ENCODE peak calls at places on chromosome 1, in seven cellular contexts. E is testis, T is IMR-90, V is aorta, Y is MM.1S, Q is transverse colon, G is K562. Z is an unnamed sample.

GRCh38 chr1:244963231-244963826 is 99.0 kb upstream of the HNRNPU start:
- DNase-seq in E (no peak), T (peak; percentile 4), V (no peak), Y (no peak), Q (no peak), G (peak; percentile 51), Z (no peak)

GRCh38 chr1:208212893-208213292 is 31.3 kb downstream of the PLXNA2 start:
- DNase-seq in E (no peak), T (no peak), V (no peak), Y (no peak), Q (no peak), G (no peak), Z (no peak)

GRCh38 chr1:2468041-2468472 is 8.0 kb upstream of the PLCH2 start:
- DNase-seq in E (peak; percentile 47), T (peak; percentile 34), V (no peak), Y (peak; percentile 22), Q (no peak), G (peak; percentile 64), Z (peak; percentile 91)

GRCh38 chr1:4128616-4129015 is 228.5 kb upstream of the C1orf174 start:
- DNase-seq in E (no peak), T (no peak), V (peak; percentile 37), Y (no peak), Q (no peak), G (no peak), Z (no peak)

GRCh38 chr1:61078611-61079010 is 3.8 kb upstream of the NFIA start:
- DNase-seq in E (no peak), T (no peak), V (no peak), Y (no peak), Q (no peak), G (peak; percentile 65), Z (no peak)

GRCh38 chr1:41802532-41803501 is 115.9 kb downstream of the HIVEP3 start:
- DNase-seq in E (peak; percentile 80), T (no peak), V (no peak), Y (peak; percentile 91), Q (peak; percentile 25), G (no peak), Z (no peak)

GRCh38 chr1:224635356-224635755 is 19.2 kb downstream of the CNIH3 start:
- DNase-seq in E (no peak), T (peak; percentile 87), V (no peak), Y (no peak), Q (no peak), G (no peak), Z (no peak)

GRCh38 chr1:1291611-1292441 is 11.6 kb downstream of the SCNN1D start:
- DNase-seq in E (peak; percentile 73), T (peak; percentile 53), V (no peak), Y (peak; percentile 73), Q (peak; percentile 85), G (peak; percentile 89), Z (peak; percentile 93)

GRCh38 chr1:111110197-111110899 is 29.5 kb downstream of the DRAM2 start:
- DNase-seq in E (no peak), T (peak; percentile 41), V (no peak), Y (no peak), Q (no peak), G (no peak), Z (no peak)

GRCh38 chr1:112540395-112540794 is 31.6 kb downstream of the WNT2B start:
- DNase-seq in E (no peak), T (peak; percentile 71), V (no peak), Y (no peak), Q (no peak), G (no peak), Z (no peak)

GRCh38 chr1:205973377-205974232 is 29.6 kb downstream of the RAB7B start:
- DNase-seq in E (no peak), T (no peak), V (peak; percentile 11), Y (no peak), Q (no peak), G (no peak), Z (no peak)

GRCh38 chr1:156546267-156546666 is 26.1 kb downstream of the IQGAP3 start:
- DNase-seq in E (no peak), T (no peak), V (no peak), Y (no peak), Q (no peak), G (no peak), Z (no peak)

GRCh38 chr1:70039485-70039884 is 165.9 kb downstream of the LRRC40 start:
- DNase-seq in E (no peak), T (no peak), V (no peak), Y (no peak), Q (no peak), G (peak; percentile 52), Z (no peak)

GRCh38 chr1:205907794-205908193 is 35.5 kb downstream of the SLC26A9 start:
- DNase-seq in E (no peak), T (peak; percentile 49), V (no peak), Y (no peak), Q (no peak), G (peak; percentile 36), Z (peak; percentile 80)

GRCh38 chr1:43947061-43947889 is 525 bp downstream of the IPO13 start:
- DNase-seq in E (no peak), T (no peak), V (no peak), Y (no peak), Q (no peak), G (no peak), Z (no peak)

GRCh38 chr1:113396585-113396984 is 6.3 kb downstream of the MAGI3 start:
- DNase-seq in E (no peak), T (peak; percentile 78), V (no peak), Y (no peak), Q (no peak), G (no peak), Z (no peak)

GRCh38 chr1:90201467-90202358 is 206.8 kb downstream of the ZNF326 start:
- DNase-seq in E (no peak), T (peak; percentile 63), V (no peak), Y (no peak), Q (peak; percentile 46), G (no peak), Z (no peak)

GRCh38 chr1:27527223-27527856 is 37.4 kb upstream of the WASF2 start:
- DNase-seq in E (peak; percentile 89), T (peak; percentile 85), V (no peak), Y (no peak), Q (peak; percentile 66), G (peak; percentile 90), Z (peak; percentile 97)

GRCh38 chr1:200805719-200806118 is 67.0 kb downstream of the CAMSAP2 start:
- DNase-seq in E (no peak), T (no peak), V (no peak), Y (no peak), Q (no peak), G (no peak), Z (no peak)

GRCh38 chr1:21058035-21058793 is 118.5 kb downstream of the EIF4G3 start:
- DNase-seq in E (no peak), T (no peak), V (no peak), Y (no peak), Q (no peak), G (peak; percentile 58), Z (no peak)

GRCh38 chr1:236141447-236142357 is 637 bp upstream of the GPR137B start:
- DNase-seq in E (peak; percentile 54), T (peak; percentile 56), V (no peak), Y (no peak), Q (peak; percentile 30), G (no peak), Z (peak; percentile 78)

DNA sequence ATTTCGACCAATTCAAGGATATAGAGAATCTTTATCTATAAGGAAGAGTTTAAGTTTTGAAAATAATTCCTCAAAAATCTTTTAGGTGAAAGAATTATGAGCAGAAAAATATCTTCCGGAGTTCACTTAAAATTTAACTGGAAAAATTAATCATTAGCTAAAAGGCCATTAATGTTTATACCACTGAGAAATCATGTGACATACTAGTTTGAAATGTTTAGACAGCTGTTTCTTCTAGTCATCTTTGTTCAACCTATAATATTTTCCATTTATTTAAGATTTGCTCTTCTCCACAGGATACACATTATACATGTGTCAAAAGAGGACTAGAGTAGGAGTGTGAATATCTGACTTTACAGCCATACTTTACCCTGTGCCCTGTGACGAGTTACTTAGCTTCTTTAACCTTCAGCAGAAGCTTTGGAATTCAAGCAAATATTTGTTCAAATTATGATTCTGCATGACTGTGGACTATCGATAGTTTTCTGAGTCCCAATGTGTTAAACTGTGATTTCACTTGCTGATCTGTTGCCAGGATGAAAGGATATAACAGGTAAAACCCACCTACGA is 374.8 kb downstream of the BRINP3 start:
- DNase-seq in E (no peak), T (no peak), V (no peak), Y (no peak), Q (no peak), G (no peak), Z (no peak)
- H3K4me1 ChIP-seq in E (no peaks in the 10 kb centered on the region), T (no peaks in the 10 kb centered on the region), V (no peaks in the 10 kb centered on the region), Y (no peaks in the 10 kb centered on the region), Q (no peaks in the 10 kb centered on the region), G (no peaks in the 10 kb centered on the region), Z (no peaks in the 10 kb centered on the region)

DNA sequence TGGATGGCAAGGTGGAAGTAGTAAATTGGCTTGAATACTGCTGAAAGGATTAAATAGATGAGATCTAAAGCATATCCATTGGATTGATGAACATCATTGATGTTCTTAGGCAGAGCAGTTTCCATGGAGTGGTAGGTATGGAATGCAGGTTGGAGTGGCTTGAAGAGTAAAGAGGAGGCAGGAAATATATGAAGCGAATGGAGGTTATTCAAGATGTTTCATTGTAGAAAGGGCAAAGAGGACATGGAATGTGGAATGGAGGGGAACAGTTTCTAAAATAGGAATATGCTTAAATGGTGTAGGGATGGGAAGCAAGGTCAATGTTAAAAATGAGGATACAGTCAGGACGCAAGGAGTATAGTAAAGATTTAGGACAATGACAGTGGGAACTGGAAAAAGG is 6.1 kb downstream of the OSBPL9 start:
- DNase-seq in E (no peak), T (no peak), V (no peak), Y (no peak), Q (no peak), G (no peak), Z (no peak)
- H3K27ac ChIP-seq in E (peak overlapping the region; percentile 86), T (no peak overlapping the region), V (no peak overlapping the region), Y (no peak overlapping the region), Q (no peak overlapping the region), G (peak overlapping the region; percentile 69), Z (no peak overlapping the region)

GRCh38 chr1:26409191-26409751 is 1.3 kb upstream of the LIN28A start:
- DNase-seq in E (peak; percentile 26), T (no peak), V (no peak), Y (no peak), Q (no peak), G (peak; percentile 66), Z (peak; percentile 84)
- H3K36me3 ChIP-seq in E (no peaks in the 10 kb centered on the region), T (no peaks in the 10 kb centered on the region), V (no peaks in the 10 kb centered on the region), Y (no peaks in the 10 kb centered on the region), Q (no peaks in the 10 kb centered on the region), G (no peaks in the 10 kb centered on the region), Z (peaks cover 28% of the 10 kb centered on the region)

GRCh38 chr1:56507925-56508522 is 71.3 kb downstream of the PLPP3 start:
- DNase-seq in E (no peak), T (no peak), V (no peak), Y (no peak), Q (no peak), G (no peak), Z (no peak)
- H3K4me1 ChIP-seq in E (peaks cover 14% of the 10 kb centered on the region), T (peaks cover 14% of the 10 kb centered on the region), V (no peaks in the 10 kb centered on the region), Y (no peaks in the 10 kb centered on the region), Q (peaks cover 8% of the 10 kb centered on the region), G (peaks cover 38% of the 10 kb centered on the region), Z (peaks cover 17% of the 10 kb centered on the region)

DNA sequence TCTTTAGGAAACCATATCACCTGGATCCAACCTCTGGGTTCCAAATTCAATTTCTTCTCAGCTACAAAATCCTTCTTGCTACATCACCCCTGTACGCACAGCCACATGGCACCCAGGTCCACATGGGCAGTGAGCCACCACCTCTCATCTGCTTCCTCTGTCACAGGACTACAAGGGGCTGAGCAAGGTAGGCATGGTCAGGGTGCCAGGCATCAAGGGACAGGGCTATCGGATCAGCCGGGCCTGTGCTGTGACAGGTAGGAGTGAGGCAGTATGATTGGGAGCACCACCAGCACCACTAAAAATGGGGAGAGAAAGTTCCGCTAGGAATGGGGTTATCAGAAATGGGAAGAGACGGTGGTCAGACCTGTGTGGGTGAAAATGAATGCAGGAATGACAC is 29.4 kb downstream of the S100A6 start:
- DNase-seq in E (no peak), T (no peak), V (no peak), Y (no peak), Q (no peak), G (no peak), Z (no peak)
- H3K27ac ChIP-seq in E (no peak overlapping the region), T (peak overlapping the region; percentile 82), V (peak overlapping the region; percentile 8), Y (no peak overlapping the region), Q (peak overlapping the region; percentile 76), G (no peak overlapping the region), Z (no peak overlapping the region)